ENCODE peak calls at places on chromosome 19, in six cellular contexts. V, K, S, L, Z and X are unnamed samples.
A peak's percentile ranks its signal among the peaks of the same experiment; 100 is the strongest.

GRCh38 chr19:30403583-30403982 is 31.4 kb downstream of the ZNF536 start:
- DNase-seq in V (no peak), L (no peak), K (no peak), S (no peak), Z (no peak), X (no peak)

GRCh38 chr19:13723206-13723605 is 41.1 kb upstream of the MRI1 start:
- DNase-seq in L (peak; percentile 19), V (no peak), K (peak; percentile 14), Z (peak; percentile 13), S (no peak), X (no peak)

GRCh38 chr19:1864480-1865171 is 1.2 kb upstream of the KLF16 start:
- DNase-seq in K (no peak), S (peak; percentile 91), V (peak; percentile 65), L (peak; percentile 53), Z (peak; percentile 69), X (peak; percentile 85)

GRCh38 chr19:10262771-10263170 is 8.1 kb upstream of the ICAM1 start:
- DNase-seq in V (no peak), K (no peak), L (peak; percentile 80), Z (peak; percentile 36), S (no peak), X (no peak)

GRCh38 chr19:5822181-5822844 is 17.2 kb downstream of the FUT6 start:
- DNase-seq in S (no peak), V (no peak), Z (no peak), K (no peak), L (no peak), X (no peak)

GRCh38 chr19:46271488-46272197 is 25.2 kb upstream of the HIF3A start:
- DNase-seq in L (peak; percentile 94), Z (peak; percentile 78), S (no peak), K (peak; percentile 40), V (peak; percentile 24), X (no peak)

GRCh38 chr19:18940791-18941627 is at the start of gene HOMER3:
- DNase-seq in S (peak; percentile 91), Z (peak; percentile 67), L (peak; percentile 54), K (no peak), V (peak; percentile 39), X (peak; percentile 67)

GRCh38 chr19:27752530-27753184 is 1460.3 kb downstream of the UQCRFS1 start:
- DNase-seq in L (no peak), V (no peak), S (no peak), Z (no peak), K (no peak), X (no peak)

GRCh38 chr19:21468791-21469190 is 36.6 kb upstream of the ZNF429 start:
- DNase-seq in K (no peak), Z (no peak), L (no peak), S (peak; percentile 6), V (no peak), X (no peak)

GRCh38 chr19:18401580-18402112 is 4.2 kb upstream of the LRRC25 start:
- DNase-seq in S (peak; percentile 57), K (no peak), V (peak; percentile 72), L (peak; percentile 84), Z (peak; percentile 85), X (peak; percentile 50)

GRCh38 chr19:30086220-30086619 is 144.2 kb downstream of the URI1 start:
- DNase-seq in L (no peak), Z (no peak), K (no peak), V (no peak), S (no peak), X (no peak)

GRCh38 chr19:1259206-1259872 is 9.8 kb upstream of the CIRBP start:
- DNase-seq in V (no peak), K (no peak), Z (peak; percentile 82), L (peak; percentile 58), S (peak; percentile 71), X (peak; percentile 78)

GRCh38 chr19:7944177-7944761 is 803 bp upstream of the TIMM44 start:
- DNase-seq in S (peak; percentile 94), Z (peak; percentile 96), L (peak; percentile 96), K (peak; percentile 74), V (peak; percentile 87), X (peak; percentile 92)

GRCh38 chr19:19238126-19238894 is 26.6 kb downstream of the NCAN start:
- DNase-seq in L (no peak), K (no peak), S (no peak), V (no peak), Z (no peak), X (no peak)

GRCh38 chr19:47445937-47446402 is 25.7 kb downstream of the SLC8A2 start:
- DNase-seq in Z (peak; percentile 48), S (peak; percentile 58), V (no peak), L (no peak), K (no peak), X (no peak)

GRCh38 chr19:23908165-23908564 is 6.5 kb upstream of the ZNF726 start:
- DNase-seq in S (no peak), K (no peak), Z (no peak), V (no peak), L (no peak), X (no peak)

GRCh38 chr19:41223431-41224234 is 4.6 kb downstream of the AXL start:
- DNase-seq in Z (peak; percentile 58), L (peak; percentile 73), S (peak; percentile 81), K (peak; percentile 58), V (peak; percentile 95), X (no peak)

GRCh38 chr19:19267305-19267704 is 5.8 kb downstream of the TM6SF2 start:
- DNase-seq in Z (no peak), L (no peak), V (no peak), S (no peak), K (no peak), X (no peak)

GRCh38 chr19:1026189-1027019 is at the start of gene CNN2:
- DNase-seq in L (peak; percentile 81), K (no peak), V (peak; percentile 78), S (peak; percentile 94), Z (peak; percentile 84), X (peak; percentile 82)

GRCh38 chr19:33194884-33195710 is 967 bp downstream of the LRP3 start:
- DNase-seq in V (peak; percentile 41), L (peak; percentile 41), K (no peak), S (peak; percentile 59), Z (peak; percentile 65), X (no peak)
- H3K4me3 ChIP-seq in V (peak overlapping the region; percentile 57), L (peak overlapping the region; percentile 60), K (peak overlapping the region; percentile 73), S (peak overlapping the region; percentile 84), Z (peak overlapping the region; percentile 59), X (peak overlapping the region; percentile 20)

GRCh38 chr19:42229263-42229854 is 9.2 kb downstream of the ZNF526 start:
- DNase-seq in Z (no peak), K (no peak), S (no peak), V (no peak), L (no peak), X (no peak)
- H3K4me3 ChIP-seq in Z (no peak overlapping the region), K (no peak overlapping the region), S (no peak overlapping the region), V (no peak overlapping the region), L (no peak overlapping the region), X (no peak overlapping the region)

GRCh38 chr19:58128041-58128685 is 22.4 kb downstream of the ZNF329 start:
- DNase-seq in S (no peak), L (peak; percentile 3), V (no peak), K (no peak), Z (no peak), X (no peak)

GRCh38 chr19:58123354-58123753 is 25.3 kb upstream of the ZSCAN18 start:
- DNase-seq in K (no peak), S (peak; percentile 6), Z (no peak), V (no peak), L (no peak), X (no peak)

GRCh38 chr19:58134244-58134643 is 16.3 kb downstream of the ZNF329 start:
- DNase-seq in V (no peak), K (no peak), Z (no peak), L (no peak), S (no peak), X (no peak)

GRCh38 chr19:58129284-58129683 is 21.3 kb downstream of the ZNF329 start:
- DNase-seq in K (no peak), V (no peak), S (no peak), L (no peak), Z (no peak), X (no peak)
- H3K4me3 ChIP-seq in K (no peak overlapping the region), V (no peak overlapping the region), S (no peak overlapping the region), L (no peak overlapping the region), Z (no peak overlapping the region), X (no peak overlapping the region)

GRCh38 chr19:3968556-3969434 is 2.1 kb downstream of the DAPK3 start:
- DNase-seq in L (peak; percentile 100), V (peak; percentile 98), K (peak; percentile 95), S (peak; percentile 96), Z (peak; percentile 99), X (no peak)
- H3K4me3 ChIP-seq in L (peak overlapping the region; percentile 97), V (peak overlapping the region; percentile 77), K (peak overlapping the region; percentile 93), S (peak overlapping the region; percentile 89), Z (peak overlapping the region; percentile 99), X (no peak overlapping the region)

GRCh38 chr19:38739440-38740251 is 4.6 kb downstream of the CAPN12 start:
- DNase-seq in Z (no peak), S (no peak), K (no peak), L (no peak), V (no peak), X (no peak)
- H3K4me3 ChIP-seq in Z (no peak overlapping the region), S (no peak overlapping the region), K (no peak overlapping the region), L (no peak overlapping the region), V (no peak overlapping the region), X (no peak overlapping the region)

GRCh38 chr19:38211779-38212178 is 12.2 kb downstream of the DPF1 start:
- DNase-seq in S (peak; percentile 65), V (no peak), Z (no peak), L (no peak), K (no peak), X (no peak)
- H3K4me3 ChIP-seq in S (peak overlapping the region; percentile 46), V (no peak overlapping the region), Z (no peak overlapping the region), L (no peak overlapping the region), K (no peak overlapping the region), X (no peak overlapping the region)